ENCODE peak calls at places on chromosomes 4 and X, in five cellular contexts. S, I, Q, A and V are unnamed samples.

GRCh38 chr4:73944061-73944875 is 37.6 kb downstream of the PF4 start:
- DNase-seq in I (peak), A (peak), Q (no peak), S (no peak), V (no peak)

GRCh38 chrX:78658851-78659744 is at the start of gene RTL3:
- DNase-seq in Q (no peak), A (no peak), I (no peak), S (no peak), V (no peak)

GRCh38 chr4:69649629-69650028 is 3.4 kb downstream of the UGT2A1 start:
- DNase-seq in S (no peak), I (no peak), Q (no peak), A (no peak), V (no peak)

GRCh38 chr4:177671845-177672244 is 229.6 kb upstream of the AGA start:
- DNase-seq in Q (no peak), I (no peak), S (no peak), A (no peak), V (no peak)

GRCh38 chr4:40506492-40506891 is 123.2 kb downstream of the RBM47 start:
- DNase-seq in A (no peak), Q (no peak), I (no peak), S (no peak), V (no peak)

GRCh38 chr4:76282941-76283689 is 23.4 kb upstream of the STBD1 start:
- DNase-seq in Q (no peak), S (no peak), A (no peak), I (no peak), V (no peak)

GRCh38 chrX:40855411-40855810 is 120.1 kb upstream of the MED14 start:
- DNase-seq in Q (no peak), S (no peak), A (no peak), I (no peak), V (no peak)

GRCh38 chr4:177246636-177247584 is 62.8 kb upstream of the NEIL3 start:
- DNase-seq in Q (no peak), S (no peak), I (no peak), A (no peak), V (no peak)

GRCh38 chrX:130916636-130917422 is 13.8 kb upstream of the ENOX2 start:
- DNase-seq in S (no peak), A (peak), I (peak), Q (peak), V (peak)

GRCh38 chr4:99885063-99885664 is 9.1 kb downstream of the LAMTOR3 start:
- DNase-seq in Q (no peak), A (no peak), S (no peak), I (no peak), V (no peak)

GRCh38 chr4:96093057-96093456 is 253.2 kb downstream of the PDHA2 start:
- DNase-seq in Q (no peak), I (no peak), S (no peak), A (no peak), V (no peak)

GRCh38 chrX:21658152-21658737 is at the start of gene KLHL34:
- DNase-seq in I (peak), Q (peak), S (no peak), A (no peak), V (no peak)

GRCh38 chr4:183618681-183619080 is 40.3 kb downstream of the RWDD4 start:
- DNase-seq in I (no peak), S (no peak), A (no peak), Q (no peak), V (no peak)

GRCh38 chrX:71292669-71293379 is 8.7 kb upstream of the ITGB1BP2 start:
- DNase-seq in Q (no peak), I (no peak), S (no peak), A (no peak), V (no peak)

GRCh38 chr4:37224832-37225231 is 19.7 kb upstream of the NWD2 start:
- DNase-seq in I (no peak), A (no peak), Q (no peak), S (no peak), V (no peak)

GRCh38 chrX:115531818-115532403 is 29.1 kb upstream of the PLS3 start:
- DNase-seq in I (no peak), A (no peak), Q (no peak), S (no peak), V (no peak)

GRCh38 chr4:140186651-140187315 is 32.8 kb upstream of the MAML3 start:
- DNase-seq in I (peak), S (no peak), A (no peak), Q (no peak), V (no peak)

DNA sequence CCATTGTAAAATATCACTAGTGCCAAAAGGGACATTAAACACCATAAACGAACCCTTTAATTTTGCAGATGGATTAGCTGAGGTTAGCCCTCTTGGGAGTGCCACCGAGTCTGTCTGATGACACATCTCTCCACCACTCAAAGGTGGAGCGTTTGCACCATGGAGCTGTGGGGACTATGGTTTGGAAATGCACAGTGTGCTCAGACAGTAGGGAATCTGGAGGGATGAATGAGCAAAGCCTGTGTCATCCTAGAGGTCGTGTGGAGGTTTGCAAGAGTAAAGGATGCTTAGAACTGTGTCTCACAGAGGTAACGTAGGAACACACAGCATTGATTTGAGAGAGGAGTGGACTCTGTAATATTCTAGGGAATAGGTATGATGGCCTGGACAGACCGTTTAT is 93.7 kb downstream of the CLNK start:
- DNase-seq in S (no peak), A (no peak), I (no peak), Q (no peak), V (no peak)
- TF ChIP-seq CTCF in S (no peak), A (no peak), I (no peak), Q (no peak), V (no peak)

GRCh38 chr4:94390804-94391410 is 48.3 kb upstream of the HPGDS start:
- DNase-seq in Q (no peak), S (no peak), I (no peak), A (no peak), V (no peak)
- TF ChIP-seq CTCF in Q (peak), S (peak), I (peak), A (peak), V (no peak)

GRCh38 chrX:104565791-104566687 is at the start of gene IL1RAPL2:
- DNase-seq in S (peak), Q (peak), I (no peak), A (peak), V (no peak)
- TF ChIP-seq CTCF in S (peak), Q (peak), I (peak), A (peak), V (no peak)

DNA sequence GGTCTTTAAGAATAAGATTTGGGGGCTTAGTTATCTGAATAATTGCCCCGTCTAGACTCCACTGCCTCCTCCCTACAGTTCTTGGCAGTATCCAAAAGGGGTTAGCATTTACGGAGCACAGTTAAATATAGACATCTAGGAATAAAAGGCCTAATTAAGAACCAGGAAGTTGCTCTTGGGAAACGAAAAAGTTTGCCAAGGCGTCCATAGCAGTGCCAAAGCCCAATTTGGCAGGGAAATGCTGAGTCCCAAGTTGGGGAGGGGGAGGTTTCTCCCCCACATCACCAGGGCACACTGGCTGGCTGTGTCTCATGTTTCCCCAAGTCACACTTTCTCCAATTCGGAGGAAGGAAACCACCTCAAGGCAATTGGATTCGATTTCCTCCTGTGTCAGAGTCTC is 338.7 kb downstream of the FBXW7 start:
- DNase-seq in A (no peak), Q (no peak), S (no peak), I (no peak), V (no peak)
- TF ChIP-seq CTCF in A (no peak), Q (no peak), S (no peak), I (no peak), V (no peak)

GRCh38 chr4:67723949-67724348 is 23.0 kb upstream of the UBA6 start:
- DNase-seq in Q (no peak), A (peak), S (no peak), I (no peak), V (no peak)
- TF ChIP-seq CTCF in Q (no peak), A (peak), S (no peak), I (no peak), V (no peak)

DNA sequence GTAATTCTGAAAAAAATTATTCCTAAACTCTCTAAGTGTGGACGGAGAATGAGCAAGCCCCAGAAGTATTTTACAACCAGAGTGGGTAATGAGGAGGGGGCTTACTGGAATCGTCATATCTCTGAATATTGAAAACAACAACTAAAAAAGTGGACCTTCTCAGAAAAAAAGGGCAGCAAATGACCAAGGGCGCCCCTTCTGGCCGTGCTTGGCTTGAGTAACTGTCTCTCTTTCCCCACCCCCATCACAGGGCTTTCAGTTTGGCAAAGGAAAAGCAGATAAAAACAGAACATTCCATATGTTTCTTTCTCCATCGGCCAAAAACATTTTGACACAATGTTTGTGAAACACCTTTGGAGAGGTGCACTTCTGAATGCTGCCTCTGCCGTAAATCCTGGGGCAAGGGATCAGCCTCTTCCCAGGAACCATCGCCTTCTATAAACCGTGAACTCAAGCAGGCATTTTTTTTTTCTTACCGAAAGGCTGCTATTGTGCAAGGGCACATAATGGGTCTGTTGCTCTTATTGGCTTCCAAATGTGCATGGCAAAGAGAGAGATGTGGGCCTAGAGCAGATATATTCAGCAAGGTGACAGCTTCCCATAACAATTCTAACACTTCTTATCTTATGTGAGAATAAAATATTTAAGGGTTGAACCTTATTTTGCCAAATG is 115.4 kb downstream of the PARM1 start:
- DNase-seq in Q (no peak), I (no peak), A (no peak), S (no peak), V (no peak)
- TF ChIP-seq CTCF in Q (no peak), I (no peak), A (peak), S (no peak), V (no peak)

GRCh38 chrX:108245462-108245861 is 153.9 kb downstream of the ATG4A start:
- DNase-seq in A (no peak), Q (no peak), I (no peak), S (no peak), V (no peak)
- TF ChIP-seq CTCF in A (peak), Q (no peak), I (no peak), S (no peak), V (no peak)

GRCh38 chr4:155796031-155796430 is 37.2 kb downstream of the GUCY1B1 start:
- DNase-seq in S (no peak), Q (no peak), A (peak), I (no peak), V (no peak)
- TF ChIP-seq CTCF in S (no peak), Q (peak), A (peak), I (peak), V (no peak)

DNA sequence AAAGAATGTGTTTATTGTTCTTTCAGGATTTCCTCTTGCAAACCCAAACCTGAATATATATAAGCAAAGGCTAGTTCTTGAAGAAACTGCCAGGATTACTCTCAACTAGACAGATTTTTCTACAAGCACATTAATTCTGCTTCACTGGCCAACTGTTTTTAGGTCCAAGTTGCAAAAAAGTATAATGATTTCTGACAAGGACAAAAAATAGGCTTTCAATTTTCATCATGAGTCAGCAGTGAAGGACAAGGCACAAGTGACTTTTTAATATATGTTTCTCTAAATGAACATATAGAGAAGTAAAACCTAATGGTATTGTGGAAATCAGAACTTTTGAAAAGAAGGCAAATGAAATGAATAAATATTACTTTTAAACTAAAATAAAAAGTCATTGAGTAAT is 73.7 kb downstream of the ELOVL6 start:
- DNase-seq in I (no peak), Q (no peak), A (no peak), S (no peak), V (no peak)
- TF ChIP-seq CTCF in I (no peak), Q (no peak), A (no peak), S (no peak), V (no peak)

DNA sequence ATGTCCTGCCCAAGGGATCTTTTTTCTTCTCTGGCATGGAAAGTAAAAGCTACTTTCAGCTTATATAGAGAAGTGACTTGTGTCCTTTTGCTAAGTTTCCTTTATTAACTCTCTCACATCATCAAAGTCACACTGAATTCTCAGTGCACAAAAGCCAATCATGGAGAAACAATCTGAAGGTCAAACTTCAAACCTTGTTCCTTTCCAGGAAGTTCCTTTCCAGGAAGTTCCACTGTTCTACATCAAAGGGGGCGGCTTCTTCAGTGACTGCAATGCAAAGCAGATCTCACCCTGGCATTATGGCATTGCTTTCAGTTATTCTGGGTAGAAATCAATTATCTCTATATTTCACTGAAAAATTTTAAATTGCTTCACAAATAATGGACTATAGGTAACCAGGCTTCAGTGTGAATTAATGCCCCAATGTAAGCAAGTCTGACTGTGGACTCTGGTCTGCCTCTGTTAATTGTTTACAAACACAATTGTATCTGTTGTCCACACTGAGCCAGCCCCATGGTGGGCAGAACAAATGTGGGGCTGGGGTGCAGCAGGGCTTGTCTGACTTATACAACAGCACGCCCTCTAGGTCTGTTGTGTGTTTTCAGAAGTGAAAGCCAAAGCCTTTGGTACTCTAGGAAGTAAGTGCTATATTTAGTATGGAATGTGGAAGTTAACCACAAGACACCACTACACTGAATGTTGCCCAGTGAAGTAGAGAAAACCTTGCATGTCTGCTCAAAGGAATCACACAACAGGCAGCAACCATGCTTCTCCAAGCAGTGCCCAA is 98.8 kb downstream of the CDS1 start:
- DNase-seq in S (no peak), Q (no peak), A (no peak), I (peak), V (no peak)
- TF ChIP-seq CTCF in S (no peak), Q (no peak), A (no peak), I (no peak), V (no peak)